ENCODE peak calls at places on chromosomes 1 and 21, in five cellular contexts. D is H1, G is HCT116, N is GM12878, Z is HepG2. X is an unnamed sample.

GRCh38 chr1:244874974-244875579 is 10.7 kb upstream of the HNRNPU start:
- DNase-seq in D (no peak), G (no peak), N (no peak), Z (no peak), X (peak; percentile 76)

GRCh38 chr1:224213438-224214119 is 30.5 kb downstream of the DEGS1 start:
- DNase-seq in D (peak; percentile 44), G (no peak), N (no peak), Z (no peak), X (peak; percentile 86)

GRCh38 chr1:71428029-71428428 is 347.2 kb upstream of the ZRANB2 start:
- DNase-seq in D (no peak), G (no peak), N (no peak), Z (no peak), X (no peak)

GRCh38 chr1:1966086-1966740 is 37.4 kb downstream of the CFAP74 start:
- DNase-seq in D (no peak), G (no peak), N (no peak), Z (no peak), X (no peak)

GRCh38 chr1:115062542-115063004 is 26.7 kb downstream of the TSPAN2 start:
- DNase-seq in D (no peak), G (no peak), N (peak; percentile 23), Z (no peak), X (no peak)

GRCh38 chr1:213820362-213821149 is 167.2 kb upstream of the PROX1 start:
- DNase-seq in D (no peak), G (no peak), N (no peak), Z (peak; percentile 52), X (no peak)

GRCh38 chr1:69710484-69710883 is 142.8 kb downstream of the LRRC7 start:
- DNase-seq in D (no peak), G (no peak), N (no peak), Z (no peak), X (no peak)

GRCh38 chr1:86436041-86436440 is 12.1 kb downstream of the CLCA2 start:
- DNase-seq in D (no peak), G (no peak), N (no peak), Z (no peak), X (no peak)

GRCh38 chr21:17524635-17525034 is 11.8 kb downstream of the CXADR start:
- DNase-seq in D (no peak), G (no peak), N (no peak), Z (no peak), X (no peak)

GRCh38 chr1:41446851-41447610 is 37.5 kb downstream of the EDN2 start:
- DNase-seq in D (no peak), G (no peak), N (no peak), Z (no peak), X (no peak)

GRCh38 chr21:46048926-46049889 is 48.7 kb upstream of the COL6A2 start:
- DNase-seq in D (no peak), G (no peak), N (no peak), Z (no peak), X (no peak)

GRCh38 chr1:94095112-94095637 is 25.8 kb downstream of the ABCA4 start:
- DNase-seq in D (no peak), G (no peak), N (no peak), Z (no peak), X (no peak)

GRCh38 chr1:27446491-27447020 is 43.4 kb downstream of the WASF2 start:
- DNase-seq in D (no peak), G (no peak), N (no peak), Z (no peak), X (no peak)

GRCh38 chr1:22048351-22049192 is 3.9 kb upstream of the CDC42 start:
- DNase-seq in D (no peak), G (no peak), N (peak; percentile 75), Z (peak; percentile 85), X (no peak)

GRCh38 chr1:12272770-12273169 is 42.9 kb downstream of the VPS13D start:
- DNase-seq in D (no peak), G (no peak), N (no peak), Z (no peak), X (no peak)

DNA sequence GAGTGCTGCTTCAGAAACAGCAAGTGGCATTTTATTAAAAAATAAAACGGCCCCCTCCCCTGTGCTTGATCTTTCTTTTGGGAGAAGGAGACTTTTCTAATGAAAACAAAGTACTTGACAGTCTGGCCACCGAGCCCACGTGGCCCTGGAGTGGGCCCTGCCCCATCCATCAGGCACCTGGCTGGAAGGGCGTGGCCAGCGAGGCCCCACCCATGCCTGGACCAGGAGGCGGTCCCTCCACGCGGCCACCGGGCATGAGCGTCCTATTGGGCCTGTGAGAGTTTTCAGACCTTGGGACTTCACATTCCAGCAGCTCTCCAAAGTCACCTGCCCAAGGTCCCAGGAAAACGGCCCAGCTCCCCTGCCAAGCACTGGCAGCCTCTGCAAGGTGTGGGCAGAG is 144.7 kb downstream of the CASZ1 start:
- DNase-seq in D (no peak), G (no peak), N (no peak), Z (no peak), X (no peak)
- TF ChIP-seq ZNF274 in D (no peak), G (no peak), N (no peak), Z (no peak), X (no peak)

GRCh38 chr1:209238356-209238755 is 345.2 kb upstream of the CAMK1G start:
- DNase-seq in D (no peak), G (no peak), N (no peak), Z (no peak), X (no peak)
- TF ChIP-seq YY1 in D (no peak), G (no peak), N (no peak), Z (no peak), X (no peak)

GRCh38 chr1:43273708-43274107 is 3.9 kb downstream of the TMEM125 start:
- DNase-seq in D (no peak), G (no peak), N (no peak), Z (no peak), X (no peak)

GRCh38 chr1:43275826-43276620 is 6.2 kb downstream of the TMEM125 start:
- DNase-seq in D (no peak), G (no peak), N (no peak), Z (no peak), X (no peak)

GRCh38 chr1:43274804-43275180 is 5.0 kb downstream of the TMEM125 start:
- DNase-seq in D (no peak), G (no peak), N (no peak), Z (no peak), X (no peak)

GRCh38 chr1:43272576-43273571 is 3.1 kb downstream of the TMEM125 start:
- DNase-seq in D (no peak), G (no peak), N (no peak), Z (no peak), X (no peak)

DNA sequence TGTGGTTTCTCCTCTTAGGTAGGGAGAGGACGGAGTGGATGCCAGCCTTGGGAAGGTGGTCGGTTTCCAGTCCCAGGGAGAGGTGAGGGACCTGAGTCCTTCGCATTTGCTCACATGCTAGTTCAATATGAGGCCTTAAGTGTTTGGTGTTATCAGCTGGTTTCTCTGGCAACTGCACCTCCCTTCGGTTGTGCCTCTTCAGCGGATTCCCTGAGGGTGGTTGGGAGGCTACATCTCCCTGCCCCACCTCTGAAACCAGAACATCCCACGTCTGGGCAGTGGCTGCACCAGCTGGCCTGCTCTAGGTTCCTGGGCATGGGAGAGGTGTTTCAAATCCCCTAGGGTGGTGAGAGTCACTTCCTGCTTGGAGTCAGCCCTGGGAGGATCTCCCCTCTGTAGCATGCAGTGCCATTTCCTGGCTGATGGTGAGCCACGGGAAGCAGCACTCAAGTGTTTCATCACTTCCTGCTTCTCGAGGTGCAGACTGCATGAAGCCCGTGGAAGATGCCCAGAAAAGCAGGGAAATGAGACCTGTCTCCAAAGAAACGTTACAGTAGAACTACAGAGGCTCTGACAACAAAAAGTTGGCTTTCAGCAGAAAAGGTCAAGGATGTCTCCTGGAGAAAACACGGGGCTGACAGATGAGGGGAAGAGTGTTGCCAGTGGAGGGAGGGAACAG is 4.5 kb downstream of the TMEM125 start:
- DNase-seq in D (no peak), G (no peak), N (no peak), Z (no peak), X (no peak)
- TF ChIP-seq ZNF274 in D (no peak), G (no peak), N (no peak), Z (no peak), X (no peak)

DNA sequence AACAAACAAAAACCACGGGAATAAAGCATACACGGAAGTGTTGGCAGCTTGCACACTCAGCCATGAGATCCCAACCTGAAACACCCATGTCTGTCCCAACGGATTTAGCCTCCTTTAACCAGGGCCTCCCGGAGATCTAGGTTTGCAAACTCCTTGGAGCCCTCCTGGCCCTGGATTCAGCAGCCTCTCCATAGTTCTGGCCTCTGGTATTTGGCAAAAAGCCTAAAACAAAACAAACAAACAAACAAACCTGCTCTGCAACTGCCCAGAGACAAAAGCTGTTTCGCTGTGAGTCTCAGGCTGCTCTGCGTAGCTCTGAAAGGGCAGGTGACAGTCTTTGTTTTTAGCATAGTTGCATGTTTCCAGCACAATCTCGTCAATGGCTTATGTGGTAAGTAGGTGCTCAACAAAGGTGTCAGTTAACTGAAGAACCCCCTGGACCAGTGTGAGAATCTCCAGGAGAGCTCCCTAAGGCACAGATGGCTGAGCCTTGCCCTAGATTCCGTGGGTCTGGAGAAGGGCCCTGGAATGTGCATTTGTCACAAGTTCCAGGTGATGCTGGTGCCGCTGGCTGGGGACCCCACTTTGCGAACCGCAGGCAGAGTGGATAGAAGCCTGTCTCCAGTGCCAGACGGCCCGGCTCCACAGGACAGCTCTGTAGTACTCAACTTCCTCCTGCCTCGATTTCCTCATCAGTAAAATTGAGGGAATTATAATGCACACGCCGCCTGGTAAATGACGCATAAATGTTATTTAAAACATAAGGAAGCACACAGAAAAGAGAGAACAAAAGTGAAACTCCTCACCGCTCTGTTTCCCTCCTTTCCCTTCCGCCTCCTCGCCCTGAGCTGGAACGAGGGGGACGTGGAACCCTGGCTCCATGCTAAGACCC is 86.2 kb downstream of the RIPK4 start:
- DNase-seq in D (no peak), G (no peak), N (no peak), Z (no peak), X (no peak)
- TF ChIP-seq YY1 in D (no peak), G (no peak), N (no peak), Z (no peak), X (no peak)